ENCODE peak calls at places on chromosomes 11 and 22, in seven cellular contexts. G, F, T, W, R, A and O are unnamed samples.

GRCh38 chr11:9613830-9614762 is 40.6 kb downstream of the WEE1 start:
- DNase-seq in G (peak), F (peak), T (peak), W (peak), R (peak), A (peak), O (peak)

GRCh38 chr11:105881027-105881426 is 141.0 kb downstream of the MSANTD4 start:
- DNase-seq in G (no peak), F (no peak), T (no peak), W (no peak), R (no peak), A (no peak), O (no peak)

GRCh38 chr22:48499456-48500425 is 1327.9 kb downstream of the BRD1 start:
- DNase-seq in G (no peak), F (no peak), T (no peak), W (no peak), R (peak), A (no peak), O (no peak)

GRCh38 chr22:34842630-34843029 is 223.3 kb upstream of the ISX start:
- DNase-seq in G (no peak), F (no peak), T (no peak), W (no peak), R (no peak), A (no peak), O (no peak)

GRCh38 chr22:27834364-27835185 is 33.0 kb upstream of the MN1 start:
- DNase-seq in G (no peak), F (no peak), T (no peak), W (no peak), R (no peak), A (no peak), O (no peak)

GRCh38 chr22:25777870-25778269 is 35.9 kb downstream of the MYO18B start:
- DNase-seq in G (peak), F (peak), T (no peak), W (no peak), R (no peak), A (peak), O (no peak)

GRCh38 chr22:39215430-39216142 is 29.2 kb downstream of the PDGFB start:
- DNase-seq in G (no peak), F (no peak), T (peak), W (no peak), R (no peak), A (no peak), O (peak)

GRCh38 chr22:29691636-29692326 is 28.0 kb upstream of the CABP7 start:
- DNase-seq in G (no peak), F (no peak), T (no peak), W (no peak), R (no peak), A (no peak), O (no peak)

GRCh38 chr11:65392186-65392829 is 5.9 kb downstream of the FRMD8 start:
- DNase-seq in G (no peak), F (no peak), T (no peak), W (no peak), R (no peak), A (no peak), O (no peak)

GRCh38 chr11:61028135-61028729 is 56.8 kb downstream of the CD6 start:
- DNase-seq in G (no peak), F (no peak), T (no peak), W (no peak), R (no peak), A (no peak), O (peak)

GRCh38 chr22:39146256-39147101 is 6.0 kb downstream of the CBX7 start:
- DNase-seq in G (no peak), F (no peak), T (no peak), W (no peak), R (no peak), A (no peak), O (no peak)

GRCh38 chr11:46335858-46336600 is 11.2 kb upstream of the DGKZ start:
- DNase-seq in G (no peak), F (no peak), T (no peak), W (no peak), R (no peak), A (no peak), O (no peak)

GRCh38 chr22:35638408-35638807 is 9.8 kb upstream of the APOL6 start:
- DNase-seq in G (no peak), F (no peak), T (no peak), W (peak), R (peak), A (no peak), O (no peak)

GRCh38 chr11:84865257-84865656 is 761.9 kb downstream of the DLG2 start:
- DNase-seq in G (no peak), F (no peak), T (no peak), W (no peak), R (no peak), A (no peak), O (no peak)

GRCh38 chr11:122046846-122047245 is 69.2 kb downstream of the BLID start:
- DNase-seq in G (no peak), F (no peak), T (no peak), W (no peak), R (no peak), A (no peak), O (no peak)

GRCh38 chr11:6219359-6219758 is 14.0 kb downstream of the C11orf42 start:
- DNase-seq in G (no peak), F (no peak), T (no peak), W (no peak), R (no peak), A (peak), O (no peak)

GRCh38 chr11:67240575-67241389 is 25.5 kb upstream of the GRK2 start:
- DNase-seq in G (no peak), F (peak), T (peak), W (peak), R (peak), A (peak), O (peak)
- TF ChIP-seq CTCF in G (no peak), F (no peak), T (no peak), W (no peak), R (no peak), A (no peak), O (no peak)

GRCh38 chr22:21447694-21448402 is 19.3 kb upstream of the TMEM191C start:
- DNase-seq in G (no peak), F (peak), T (no peak), W (no peak), R (peak), A (no peak), O (no peak)
- TF ChIP-seq CTCF in G (peak), F (no peak), T (no peak), W (no peak), R (no peak), A (no peak), O (no peak)

GRCh38 chr11:75337195-75337654 is 14.2 kb downstream of the ARRB1 start:
- DNase-seq in G (no peak), F (no peak), T (no peak), W (no peak), R (peak), A (no peak), O (no peak)
- TF ChIP-seq CTCF in G (no peak), F (no peak), T (no peak), W (no peak), R (no peak), A (no peak), O (no peak)

GRCh38 chr22:19722915-19723164 is 499 bp upstream of the GP1BB start:
- DNase-seq in G (no peak), F (no peak), T (no peak), W (no peak), R (no peak), A (no peak), O (no peak)

GRCh38 chr22:19724927-19725661 is 1.8 kb downstream of the GP1BB start:
- DNase-seq in G (no peak), F (no peak), T (no peak), W (no peak), R (no peak), A (no peak), O (no peak)

GRCh38 chr22:19722175-19722914 is 994 bp upstream of the GP1BB start:
- DNase-seq in G (no peak), F (no peak), T (no peak), W (peak), R (peak), A (no peak), O (no peak)

GRCh38 chr22:19723165-19723989 is at the start of gene GP1BB:
- DNase-seq in G (no peak), F (no peak), T (peak), W (peak), R (peak), A (no peak), O (peak)

GRCh38 chr22:19723990-19724827 is 870 bp downstream of the GP1BB start:
- DNase-seq in G (peak), F (no peak), T (no peak), W (peak), R (peak), A (no peak), O (peak)
- TF ChIP-seq CTCF in G (peak), F (no peak), T (no peak), W (no peak), R (peak), A (peak), O (no peak)

DNA sequence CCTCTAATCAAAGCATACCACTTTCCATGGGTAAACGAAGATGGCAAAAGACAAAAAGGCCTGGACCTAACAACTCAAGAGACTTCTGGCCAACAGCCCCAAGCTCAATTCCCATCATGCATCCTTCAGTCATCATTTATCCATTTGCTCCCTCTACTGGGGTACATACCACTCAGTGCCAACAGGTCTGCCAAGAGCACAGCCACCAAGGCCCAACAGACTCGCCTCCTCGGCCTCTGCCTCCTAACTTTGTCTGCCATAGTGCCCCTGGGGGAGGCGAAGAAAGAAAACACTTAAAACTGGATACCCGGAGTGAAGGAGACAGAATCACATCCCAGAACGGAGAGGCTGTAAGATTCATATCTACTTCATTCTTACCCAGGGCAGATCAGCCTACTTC is 1.1 kb downstream of the HYOU1 start:
- DNase-seq in G (no peak), F (no peak), T (no peak), W (no peak), R (no peak), A (peak), O (peak)
- TF ChIP-seq CTCF in G (no peak), F (no peak), T (no peak), W (no peak), R (no peak), A (no peak), O (no peak)

DNA sequence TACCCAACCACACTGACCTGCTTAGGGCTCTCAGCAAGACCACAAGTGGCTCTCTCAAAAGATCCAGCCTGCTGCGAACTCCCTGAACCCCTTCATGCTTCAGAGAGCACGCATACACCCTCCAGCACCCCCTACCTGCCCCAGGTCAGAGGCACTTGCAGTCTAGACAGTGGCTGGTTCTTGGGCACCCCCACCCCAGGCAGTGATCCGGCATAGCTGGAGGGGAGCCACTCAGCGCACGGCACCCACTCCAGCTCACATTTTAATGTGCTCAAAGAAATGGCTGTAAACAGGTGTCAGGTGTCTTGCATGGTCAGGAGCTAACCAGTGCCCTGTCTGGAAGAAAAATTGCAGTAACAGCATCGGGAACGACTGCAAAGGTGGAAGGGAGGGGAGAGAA is 140.8 kb downstream of the PKNOX2 start:
- DNase-seq in G (no peak), F (no peak), T (no peak), W (no peak), R (no peak), A (no peak), O (no peak)
- TF ChIP-seq CTCF in G (no peak), F (no peak), T (no peak), W (no peak), R (no peak), A (no peak), O (no peak)

GRCh38 chr11:26734706-26735105 is 12.8 kb upstream of the SLC5A12 start:
- DNase-seq in G (no peak), F (no peak), T (no peak), W (no peak), R (no peak), A (no peak), O (no peak)
- TF ChIP-seq CTCF in G (no peak), F (no peak), T (no peak), W (no peak), R (no peak), A (no peak), O (no peak)

GRCh38 chr11:99682171-99682570 is 661.4 kb downstream of the CNTN5 start:
- DNase-seq in G (no peak), F (no peak), T (no peak), W (no peak), R (no peak), A (no peak), O (no peak)

GRCh38 chr11:99686838-99687237 is 666.1 kb downstream of the CNTN5 start:
- DNase-seq in G (no peak), F (no peak), T (no peak), W (no peak), R (no peak), A (no peak), O (no peak)

GRCh38 chr11:99682646-99683045 is 661.9 kb downstream of the CNTN5 start:
- DNase-seq in G (no peak), F (no peak), T (no peak), W (no peak), R (no peak), A (no peak), O (no peak)

GRCh38 chr11:99683933-99684332 is 663.2 kb downstream of the CNTN5 start:
- DNase-seq in G (no peak), F (no peak), T (no peak), W (no peak), R (no peak), A (no peak), O (no peak)

DNA sequence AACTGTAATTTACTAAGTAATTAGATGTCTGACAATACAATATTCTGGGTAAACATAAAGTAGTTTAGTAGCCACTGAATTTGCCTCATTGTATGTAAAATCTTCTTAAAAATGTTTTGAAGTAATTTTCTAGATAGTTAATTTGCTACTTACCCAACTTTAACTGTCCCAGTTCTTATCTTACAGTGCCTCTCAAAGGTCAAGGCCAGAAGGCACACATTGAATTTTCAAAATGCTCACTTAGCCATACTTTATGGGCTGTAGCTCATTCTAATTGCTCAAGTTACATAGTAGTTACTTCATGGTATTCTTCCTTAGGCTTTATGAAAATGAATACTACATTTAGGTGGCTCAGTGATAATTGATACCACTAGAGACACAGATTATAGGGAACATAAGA is 666.6 kb downstream of the CNTN5 start:
- DNase-seq in G (no peak), F (no peak), T (no peak), W (no peak), R (no peak), A (no peak), O (no peak)
- TF ChIP-seq CTCF in G (no peak), F (no peak), T (no peak), W (no peak), R (no peak), A (no peak), O (no peak)